ENCODE peak calls at places on chromosomes 4 and X, in seven cellular contexts. One of them, this sample, is unnamed.

GRCh38 chr4:57462843-57463242 is 352.7 kb upstream of the IGFBP7 start:
- DNase-seq in psoas muscle: no peak
- DNase-seq in tibial artery: no peak
- DNase-seq in H9: no peak
- DNase-seq in H1: no peak
- DNase-seq in spleen: no peak
- DNase-seq in GM23338: no peak
- DNase-seq in this sample: no peak

GRCh38 chr4:135605096-135605495 is 1403.5 kb upstream of the PABPC4L start:
- DNase-seq in psoas muscle: no peak
- DNase-seq in tibial artery: no peak
- DNase-seq in H9: no peak
- DNase-seq in H1: no peak
- DNase-seq in spleen: no peak
- DNase-seq in GM23338: peak; percentile 57
- DNase-seq in this sample: no peak

GRCh38 chr4:147110473-147110872 is 164.8 kb upstream of the TTC29 start:
- DNase-seq in psoas muscle: no peak
- DNase-seq in tibial artery: no peak
- DNase-seq in H9: no peak
- DNase-seq in H1: no peak
- DNase-seq in spleen: no peak
- DNase-seq in GM23338: no peak
- DNase-seq in this sample: no peak

GRCh38 chr4:87985097-87985886 is 9.8 kb downstream of the SPP1 start:
- DNase-seq in psoas muscle: peak; percentile 48
- DNase-seq in tibial artery: no peak
- DNase-seq in H9: peak; percentile 81
- DNase-seq in H1: peak; percentile 74
- DNase-seq in spleen: peak; percentile 79
- DNase-seq in GM23338: peak; percentile 80
- DNase-seq in this sample: peak; percentile 43

GRCh38 chr4:158906073-158906472 is 137.2 kb downstream of the FNIP2 start:
- DNase-seq in psoas muscle: no peak
- DNase-seq in tibial artery: no peak
- DNase-seq in H9: no peak
- DNase-seq in H1: no peak
- DNase-seq in spleen: no peak
- DNase-seq in GM23338: no peak
- DNase-seq in this sample: no peak

GRCh38 chr4:148653681-148654080 is 211.5 kb upstream of the NR3C2 start:
- DNase-seq in psoas muscle: no peak
- DNase-seq in tibial artery: no peak
- DNase-seq in H9: no peak
- DNase-seq in H1: no peak
- DNase-seq in spleen: no peak
- DNase-seq in GM23338: no peak
- DNase-seq in this sample: no peak

GRCh38 chr4:70613893-70614572 is 14.5 kb upstream of the ENAM start:
- DNase-seq in psoas muscle: no peak
- DNase-seq in tibial artery: no peak
- DNase-seq in H9: no peak
- DNase-seq in H1: no peak
- DNase-seq in spleen: no peak
- DNase-seq in GM23338: no peak
- DNase-seq in this sample: no peak

GRCh38 chr4:68369474-68369805 is 19.6 kb upstream of the YTHDC1 start:
- DNase-seq in psoas muscle: no peak
- DNase-seq in tibial artery: no peak
- DNase-seq in H9: no peak
- DNase-seq in H1: no peak
- DNase-seq in spleen: no peak
- DNase-seq in GM23338: no peak
- DNase-seq in this sample: no peak

GRCh38 chr4:1872918-1873269 is 1.7 kb downstream of the NSD2 start:
- DNase-seq in psoas muscle: no peak
- DNase-seq in tibial artery: no peak
- DNase-seq in H9: no peak
- DNase-seq in H1: no peak
- DNase-seq in spleen: no peak
- DNase-seq in GM23338: no peak
- DNase-seq in this sample: no peak

GRCh38 chr4:154807042-154807630 is 26.1 kb downstream of the RBM46 start:
- DNase-seq in psoas muscle: no peak
- DNase-seq in tibial artery: no peak
- DNase-seq in H9: no peak
- DNase-seq in H1: no peak
- DNase-seq in spleen: no peak
- DNase-seq in GM23338: peak; percentile 24
- DNase-seq in this sample: no peak

GRCh38 chrX:155086202-155086840 is 15.0 kb downstream of the BRCC3 start:
- DNase-seq in psoas muscle: peak; percentile 59
- DNase-seq in tibial artery: no peak
- DNase-seq in H9: peak; percentile 65
- DNase-seq in H1: peak; percentile 63
- DNase-seq in spleen: peak; percentile 71
- DNase-seq in GM23338: peak; percentile 72
- DNase-seq in this sample: no peak

GRCh38 chrX:16807976-16808542 is 21.8 kb downstream of the TXLNG start:
- DNase-seq in psoas muscle: no peak
- DNase-seq in tibial artery: no peak
- DNase-seq in H9: no peak
- DNase-seq in H1: no peak
- DNase-seq in spleen: no peak
- DNase-seq in GM23338: no peak
- DNase-seq in this sample: no peak

GRCh38 chr4:185411833-185412232 is 13.9 kb downstream of the UFSP2 start:
- DNase-seq in psoas muscle: no peak
- DNase-seq in tibial artery: no peak
- DNase-seq in H9: no peak
- DNase-seq in H1: no peak
- DNase-seq in spleen: no peak
- DNase-seq in GM23338: no peak
- DNase-seq in this sample: no peak

GRCh38 chrX:84187501-84188319 is at the start of gene RPS6KA6:
- DNase-seq in psoas muscle: peak; percentile 54
- DNase-seq in tibial artery: peak; percentile 31
- DNase-seq in H9: peak; percentile 39
- DNase-seq in H1: peak; percentile 61
- DNase-seq in spleen: peak; percentile 75
- DNase-seq in GM23338: peak; percentile 53
- DNase-seq in this sample: no peak

GRCh38 chrX:152896450-152896849 is 1.4 kb upstream of the ZNF185 start:
- DNase-seq in psoas muscle: no peak
- DNase-seq in tibial artery: no peak
- DNase-seq in H9: no peak
- DNase-seq in H1: no peak
- DNase-seq in spleen: peak; percentile 24
- DNase-seq in GM23338: no peak
- DNase-seq in this sample: no peak

GRCh38 chr4:14928035-14928434 is 74.2 kb upstream of the CPEB2 start:
- DNase-seq in psoas muscle: no peak
- DNase-seq in tibial artery: no peak
- DNase-seq in H9: no peak
- DNase-seq in H1: no peak
- DNase-seq in spleen: no peak
- DNase-seq in GM23338: no peak
- DNase-seq in this sample: no peak

GRCh38 chrX:72545990-72546389 is 26.7 kb downstream of the HDAC8 start:
- DNase-seq in psoas muscle: no peak
- DNase-seq in tibial artery: no peak
- DNase-seq in H9: no peak
- DNase-seq in H1: no peak
- DNase-seq in spleen: no peak
- DNase-seq in GM23338: peak; percentile 13
- DNase-seq in this sample: no peak

GRCh38 chr4:5710962-5711478 is at the start of gene EVC:
- DNase-seq in psoas muscle: peak; percentile 85
- DNase-seq in tibial artery: peak; percentile 81
- DNase-seq in H9: peak; percentile 82
- DNase-seq in H1: peak; percentile 85
- DNase-seq in spleen: no peak
- DNase-seq in GM23338: peak; percentile 71
- DNase-seq in this sample: peak; percentile 83

GRCh38 chrX:43949669-43950068 is 23.5 kb downstream of the NDP start:
- DNase-seq in psoas muscle: no peak
- DNase-seq in tibial artery: no peak
- DNase-seq in H9: peak; percentile 78
- DNase-seq in H1: peak; percentile 56
- DNase-seq in spleen: peak; percentile 77
- DNase-seq in GM23338: peak; percentile 74
- DNase-seq in this sample: no peak

GRCh38 chr4:161714022-161714751 is 449.6 kb downstream of the FSTL5 start:
- DNase-seq in psoas muscle: no peak
- DNase-seq in tibial artery: no peak
- DNase-seq in H9: no peak
- DNase-seq in H1: no peak
- DNase-seq in spleen: no peak
- DNase-seq in GM23338: no peak
- DNase-seq in this sample: no peak

GRCh38 chr4:56055027-56055976 is 106.6 kb downstream of the CEP135 start:
- DNase-seq in psoas muscle: no peak
- DNase-seq in tibial artery: no peak
- DNase-seq in H9: no peak
- DNase-seq in H1: no peak
- DNase-seq in spleen: no peak
- DNase-seq in GM23338: peak; percentile 27
- DNase-seq in this sample: no peak

DNA sequence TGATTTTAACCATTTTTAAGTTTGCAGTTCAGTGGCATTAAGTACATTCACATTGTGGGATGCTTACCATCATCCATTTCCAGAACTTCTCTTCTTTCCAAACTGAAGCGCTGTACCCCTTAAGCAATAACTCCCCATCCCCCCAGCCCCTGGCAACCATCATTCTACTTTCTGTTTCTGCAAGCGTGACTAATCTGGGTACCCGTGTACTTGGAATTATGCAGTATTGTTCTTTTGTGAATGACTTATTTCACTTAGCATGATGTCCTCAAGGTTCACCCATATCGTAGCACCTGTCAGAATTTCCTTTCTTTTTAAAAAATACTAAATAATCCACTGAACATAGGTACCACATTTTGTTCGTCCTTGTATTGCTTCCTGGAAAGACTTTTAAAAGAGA is 32.9 kb downstream of the USP9X start:
- DNase-seq in psoas muscle: no peak
- DNase-seq in tibial artery: no peak
- DNase-seq in H9: no peak
- DNase-seq in H1: no peak
- DNase-seq in spleen: no peak
- DNase-seq in GM23338: no peak
- DNase-seq in this sample: no peak
- H3K4me1 ChIP-seq in psoas muscle: peaks cover 30% of the 10 kb centered on the region
- H3K4me1 ChIP-seq in tibial artery: peaks cover 22% of the 10 kb centered on the region
- H3K4me1 ChIP-seq in H9: peaks cover 12% of the 10 kb centered on the region
- H3K4me1 ChIP-seq in H1: peaks cover 4% of the 10 kb centered on the region
- H3K4me1 ChIP-seq in spleen: peaks cover 41% of the 10 kb centered on the region
- H3K4me1 ChIP-seq in GM23338: peaks cover 67% of the 10 kb centered on the region
- H3K4me1 ChIP-seq in this sample: no peaks in the 10 kb centered on the region

GRCh38 chrX:13220916-13221315 is 98.9 kb downstream of the ATXN3L start:
- DNase-seq in psoas muscle: no peak
- DNase-seq in tibial artery: no peak
- DNase-seq in H9: no peak
- DNase-seq in H1: no peak
- DNase-seq in spleen: no peak
- DNase-seq in GM23338: no peak
- DNase-seq in this sample: no peak

GRCh38 chrX:13219990-13220764 is 99.7 kb downstream of the ATXN3L start:
- DNase-seq in psoas muscle: no peak
- DNase-seq in tibial artery: no peak
- DNase-seq in H9: no peak
- DNase-seq in H1: no peak
- DNase-seq in spleen: no peak
- DNase-seq in GM23338: no peak
- DNase-seq in this sample: no peak

GRCh38 chrX:13226214-13226613 is 93.6 kb downstream of the ATXN3L start:
- DNase-seq in psoas muscle: no peak
- DNase-seq in tibial artery: no peak
- DNase-seq in H9: no peak
- DNase-seq in H1: no peak
- DNase-seq in spleen: no peak
- DNase-seq in GM23338: no peak
- DNase-seq in this sample: no peak

GRCh38 chrX:13223868-13224555 is 95.8 kb downstream of the ATXN3L start:
- DNase-seq in psoas muscle: no peak
- DNase-seq in tibial artery: no peak
- DNase-seq in H9: no peak
- DNase-seq in H1: no peak
- DNase-seq in spleen: no peak
- DNase-seq in GM23338: no peak
- DNase-seq in this sample: no peak
- TF ChIP-seq CTCF in psoas muscle: no peak
- TF ChIP-seq CTCF in tibial artery: no peak
- TF ChIP-seq CTCF in H9: no peak
- TF ChIP-seq CTCF in H1: no peak
- TF ChIP-seq CTCF in spleen: no peak
- TF ChIP-seq CTCF in GM23338: no peak
- TF ChIP-seq CTCF in this sample: no peak

DNA sequence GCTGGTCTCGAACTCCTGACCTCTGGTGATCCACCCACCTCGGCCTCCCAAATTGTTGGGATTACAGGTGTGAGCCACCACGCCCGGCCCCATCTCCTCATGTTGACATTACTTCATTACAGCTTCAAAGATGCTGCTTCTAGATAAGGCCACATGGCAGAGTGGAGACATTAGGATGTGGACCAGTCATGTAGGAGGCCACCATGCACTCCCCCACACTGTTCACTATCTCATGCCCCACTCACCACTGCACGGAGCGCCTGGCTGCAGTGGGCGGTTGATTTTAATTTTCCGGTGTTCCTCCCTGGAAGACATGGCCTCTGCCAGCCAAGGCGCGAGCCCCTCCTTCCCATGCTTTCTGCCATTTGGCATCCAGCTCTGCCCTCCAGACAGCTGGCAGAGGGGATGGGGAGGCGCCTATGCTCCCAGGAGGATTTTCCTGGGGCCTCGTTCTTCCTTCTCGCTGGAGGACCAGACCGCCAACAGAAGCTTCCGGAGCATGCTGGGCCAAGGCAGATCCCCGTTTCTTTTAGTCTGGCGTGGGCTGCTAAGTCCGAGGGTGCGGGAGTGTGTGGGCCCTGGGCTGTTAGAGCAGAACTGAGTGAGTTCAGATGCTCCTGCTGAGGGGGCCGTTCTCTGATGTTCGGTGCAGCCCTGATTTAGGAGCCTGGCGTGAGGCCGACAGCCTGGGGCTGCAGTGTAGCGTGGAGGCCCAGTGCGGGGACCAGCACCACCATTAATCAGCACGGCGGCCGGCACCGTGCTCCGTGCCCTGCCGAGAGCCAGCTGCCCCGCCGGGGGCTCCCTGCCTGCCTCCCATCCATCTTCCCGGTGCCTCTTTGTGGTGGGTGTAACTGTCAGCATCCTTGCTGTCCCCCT is 93.1 kb downstream of the SORCS2 start:
- DNase-seq in psoas muscle: no peak
- DNase-seq in tibial artery: no peak
- DNase-seq in H9: no peak
- DNase-seq in H1: no peak
- DNase-seq in spleen: no peak
- DNase-seq in GM23338: no peak
- DNase-seq in this sample: no peak
- H3K4me1 ChIP-seq in psoas muscle: no peaks in the 10 kb centered on the region
- H3K4me1 ChIP-seq in tibial artery: peaks cover 14% of the 10 kb centered on the region
- H3K4me1 ChIP-seq in H9: no peaks in the 10 kb centered on the region
- H3K4me1 ChIP-seq in H1: no peaks in the 10 kb centered on the region
- H3K4me1 ChIP-seq in spleen: no peaks in the 10 kb centered on the region
- H3K4me1 ChIP-seq in GM23338: no peaks in the 10 kb centered on the region
- H3K4me1 ChIP-seq in this sample: no peaks in the 10 kb centered on the region

GRCh38 chrX:23694606-23695005 is 27.3 kb downstream of the PRDX4 start:
- DNase-seq in psoas muscle: peak; percentile 62
- DNase-seq in tibial artery: peak; percentile 48
- DNase-seq in H9: peak; percentile 39
- DNase-seq in H1: no peak
- DNase-seq in spleen: no peak
- DNase-seq in GM23338: peak; percentile 55
- DNase-seq in this sample: peak; percentile 61
- TF ChIP-seq CTCF in psoas muscle: peak; percentile 41
- TF ChIP-seq CTCF in tibial artery: peak; percentile 34
- TF ChIP-seq CTCF in H9: peak; percentile 71
- TF ChIP-seq CTCF in H1: peak; percentile 35
- TF ChIP-seq CTCF in spleen: peak; percentile 57
- TF ChIP-seq CTCF in GM23338: peak; percentile 28
- TF ChIP-seq CTCF in this sample: peak; percentile 40

This sample was measured in lung.